ENCODE peak calls at places on chromosomes 11 and 22, in five cellular contexts. B, Q, Z, A and K are unnamed samples.
A peak's percentile ranks its signal among the peaks of the same experiment; 100 is the strongest.

GRCh38 chr22:50189849-50190181 is 4.1 kb downstream of the TRABD start:
- DNase-seq in B (no peak), Q (no peak), Z (no peak), A (no peak), K (no peak)

GRCh38 chr11:123483058-123483457 is 53.0 kb downstream of the GRAMD1B start:
- DNase-seq in B (no peak), Q (peak; percentile 76), Z (no peak), A (no peak), K (no peak)

GRCh38 chr22:27746918-27747317 is 54.6 kb downstream of the MN1 start:
- DNase-seq in B (no peak), Q (no peak), Z (no peak), A (no peak), K (no peak)

GRCh38 chr22:22870577-22871398 is 16.8 kb upstream of the IGLL5 start:
- DNase-seq in B (no peak), Q (no peak), Z (no peak), A (peak; percentile 55), K (no peak)

GRCh38 chr11:118843518-118843917 is 40.2 kb upstream of the CXCR5 start:
- DNase-seq in B (no peak), Q (peak; percentile 8), Z (no peak), A (no peak), K (no peak)

GRCh38 chr11:129366737-129367597 is 8.7 kb upstream of the BARX2 start:
- DNase-seq in B (no peak), Q (no peak), Z (no peak), A (no peak), K (no peak)

GRCh38 chr11:72750086-72750485 is 2.1 kb downstream of the ARAP1 start:
- DNase-seq in B (no peak), Q (no peak), Z (no peak), A (peak; percentile 39), K (no peak)

GRCh38 chr11:2725367-2726300 is 25.8 kb upstream of the KCNQ1OT1 start:
- DNase-seq in B (peak; percentile 16), Q (peak; percentile 32), Z (no peak), A (no peak), K (peak; percentile 74)

GRCh38 chr11:68090706-68091105 is 30.5 kb downstream of the CHKA start:
- DNase-seq in B (no peak), Q (peak; percentile 8), Z (no peak), A (no peak), K (no peak)

GRCh38 chr22:46148885-46149492 is 1.3 kb upstream of the PPARA start:
- DNase-seq in B (no peak), Q (no peak), Z (peak; percentile 41), A (no peak), K (no peak)

GRCh38 chr11:100637706-100638105 is 49.4 kb upstream of the ARHGAP42 start:
- DNase-seq in B (no peak), Q (no peak), Z (no peak), A (no peak), K (no peak)

GRCh38 chr22:44884968-44885805 is 124.6 kb downstream of the PHF21B start:
- DNase-seq in B (no peak), Q (no peak), Z (no peak), A (peak; percentile 35), K (no peak)

GRCh38 chr22:27401321-27401720 is 400.2 kb downstream of the MN1 start:
- DNase-seq in B (no peak), Q (peak; percentile 32), Z (no peak), A (no peak), K (no peak)

GRCh38 chr11:13440100-13440855 is 22.7 kb downstream of the BTBD10 start:
- DNase-seq in B (peak; percentile 80), Q (peak; percentile 93), Z (no peak), A (peak; percentile 18), K (no peak)
- H3K4me3 ChIP-seq in B (peak overlapping the region; percentile 23), Q (peak overlapping the region; percentile 6), Z (no peak overlapping the region), A (no peak overlapping the region), K (peak overlapping the region; percentile 50)

DNA sequence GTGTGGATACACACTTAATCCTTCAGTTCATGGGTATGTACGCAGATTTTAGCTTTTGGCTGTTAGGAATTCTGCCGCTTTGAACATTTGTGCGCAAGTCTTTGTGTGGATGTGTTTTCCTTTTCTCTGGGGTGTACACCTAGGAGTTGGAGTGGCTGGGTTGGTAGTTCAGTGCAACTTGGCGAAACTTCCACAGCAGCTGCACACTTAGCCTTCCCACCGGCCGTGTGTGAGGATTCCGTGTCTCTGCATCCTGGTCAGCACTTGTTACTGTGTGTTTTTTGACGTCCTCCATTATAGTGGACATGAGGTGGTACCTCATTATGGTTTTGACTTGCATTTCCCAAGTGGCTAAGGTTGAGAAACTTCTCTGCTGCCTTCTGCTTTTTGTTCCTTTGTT is 72.2 kb upstream of the SLC25A18 start:
- DNase-seq in B (no peak), Q (no peak), Z (no peak), A (no peak), K (no peak)
- H3K27me3 ChIP-seq in B (peaks cover 3% of the 10 kb centered on the region), Q (no peaks in the 10 kb centered on the region), Z (no peaks in the 10 kb centered on the region), A (no peaks in the 10 kb centered on the region), K (no peaks in the 10 kb centered on the region)

GRCh38 chr11:46555269-46556054 is 38.4 kb downstream of the AMBRA1 start:
- DNase-seq in B (no peak), Q (peak; percentile 23), Z (no peak), A (no peak), K (no peak)
- H3K4me3 ChIP-seq in B (no peak overlapping the region), Q (no peak overlapping the region), Z (no peak overlapping the region), A (no peak overlapping the region), K (no peak overlapping the region)

DNA sequence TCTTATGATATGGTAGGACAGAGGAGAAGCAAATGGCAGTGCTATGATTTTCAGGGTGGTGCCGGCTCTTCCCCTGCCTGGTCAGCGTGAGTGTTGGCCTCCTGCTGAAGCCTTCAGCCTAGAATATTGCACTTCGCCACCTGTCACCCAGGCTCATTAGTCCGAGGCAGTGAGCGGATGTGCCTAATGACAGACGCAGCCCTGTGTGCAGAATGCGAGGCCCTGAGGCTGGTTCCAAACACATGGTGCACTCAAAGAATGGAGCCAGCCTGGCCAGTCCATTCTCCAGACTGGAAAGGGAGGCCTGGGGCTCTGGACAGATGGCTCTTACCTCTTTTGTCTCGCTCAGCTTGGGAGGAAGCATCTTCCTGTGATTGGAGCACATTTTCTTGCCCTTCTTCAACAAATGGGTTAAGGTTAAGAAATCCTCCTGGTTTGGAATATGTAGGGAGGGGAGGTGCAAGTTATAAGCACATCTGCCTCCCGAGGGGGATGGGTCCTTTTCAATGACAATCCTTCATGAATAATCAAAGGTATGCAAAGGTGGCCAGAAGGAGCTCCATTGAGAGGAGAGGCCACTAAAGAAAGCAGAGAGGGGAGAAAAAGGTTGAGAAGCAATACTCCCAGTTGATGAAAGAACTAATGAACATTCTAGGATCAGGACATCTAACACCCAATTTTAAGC is 39.7 kb upstream of the GALNT18 start:
- DNase-seq in B (no peak), Q (no peak), Z (no peak), A (peak; percentile 26), K (no peak)
- H3K27me3 ChIP-seq in B (peaks cover 38% of the 10 kb centered on the region), Q (peaks cover 22% of the 10 kb centered on the region), Z (no peaks in the 10 kb centered on the region), A (no peaks in the 10 kb centered on the region), K (no peaks in the 10 kb centered on the region)

DNA sequence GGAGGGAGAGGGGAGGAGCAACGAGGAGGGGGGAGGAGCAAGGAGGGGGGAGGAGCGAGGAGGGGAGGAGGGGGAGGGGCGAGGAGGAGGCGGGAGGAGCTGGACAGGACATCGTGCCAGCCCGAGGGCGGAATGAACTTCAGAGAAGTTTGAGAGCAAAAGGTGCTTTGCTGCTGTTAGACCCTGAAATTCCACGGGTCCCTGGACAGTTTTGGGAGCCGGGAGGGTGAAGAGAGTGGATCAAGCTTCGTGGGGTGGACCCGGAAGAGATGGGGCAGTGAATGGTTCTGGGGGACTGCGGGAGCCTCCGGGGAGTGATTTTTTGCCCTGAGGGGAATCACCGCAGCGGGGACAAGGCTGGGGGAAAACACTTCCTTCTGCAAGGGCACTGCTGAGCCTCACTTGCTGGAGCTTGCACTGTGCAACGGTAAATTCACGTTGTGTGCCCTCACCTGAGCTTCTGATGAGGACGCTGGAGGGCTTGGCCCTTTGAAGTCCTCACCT is 10.7 kb upstream of the NLRP6 start:
- DNase-seq in B (no peak), Q (no peak), Z (peak; percentile 73), A (peak; percentile 83), K (peak; percentile 52)
- H3K4me3 ChIP-seq in B (no peak overlapping the region), Q (no peak overlapping the region), Z (peak overlapping the region; percentile 59), A (peak overlapping the region; percentile 38), K (peak overlapping the region; percentile 48)

GRCh38 chr11:83436855-83437254 is 150.7 kb upstream of the CCDC90B start:
- DNase-seq in B (no peak), Q (no peak), Z (no peak), A (no peak), K (no peak)

GRCh38 chr11:83441171-83441570 is 155.0 kb upstream of the CCDC90B start:
- DNase-seq in B (no peak), Q (no peak), Z (no peak), A (no peak), K (no peak)

GRCh38 chr11:83441596-83441995 is 155.4 kb upstream of the CCDC90B start:
- DNase-seq in B (no peak), Q (no peak), Z (no peak), A (no peak), K (no peak)

GRCh38 chr11:83438438-83438837 is 152.3 kb upstream of the CCDC90B start:
- DNase-seq in B (no peak), Q (no peak), Z (no peak), A (no peak), K (no peak)

DNA sequence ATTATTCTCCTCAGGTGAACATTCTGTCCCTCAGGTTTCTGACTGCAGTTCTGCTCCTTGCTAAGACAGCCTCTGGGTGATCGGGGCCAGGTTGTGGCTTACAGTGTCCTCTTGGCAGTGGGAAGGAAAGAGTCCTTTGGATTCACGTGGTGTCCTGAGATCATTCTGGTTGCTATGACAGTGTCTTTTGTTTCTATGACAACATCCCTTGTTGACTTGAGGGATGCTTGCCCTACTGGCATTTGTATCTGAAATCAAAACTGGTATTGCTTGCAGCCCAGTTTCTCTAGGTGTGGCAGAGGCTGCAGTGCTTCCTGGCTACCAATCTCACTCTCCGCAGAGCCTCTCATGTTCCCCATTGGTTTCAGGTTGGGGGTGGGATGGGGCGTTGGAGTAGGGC is 151.8 kb upstream of the CCDC90B start:
- DNase-seq in B (no peak), Q (no peak), Z (no peak), A (no peak), K (no peak)
- H3K27me3 ChIP-seq in B (no peaks in the 10 kb centered on the region), Q (no peaks in the 10 kb centered on the region), Z (no peaks in the 10 kb centered on the region), A (no peaks in the 10 kb centered on the region), K (no peaks in the 10 kb centered on the region)

GRCh38 chr11:89477175-89477574 is 14.0 kb downstream of the NOX4 start:
- DNase-seq in B (no peak), Q (no peak), Z (no peak), A (no peak), K (no peak)
- H3K4me3 ChIP-seq in B (no peak overlapping the region), Q (no peak overlapping the region), Z (no peak overlapping the region), A (no peak overlapping the region), K (no peak overlapping the region)